ENCODE peak calls at places on chromosome 17, in seven cellular contexts. One of them, this sample, is unnamed.

GRCh38 chr17:12627177-12627629 is 38.5 kb upstream of the MYOCD start:
- DNase-seq in pancreas: no peak
- DNase-seq in dorsolateral prefrontal cortex: no peak
- DNase-seq in colonic mucosa: no peak
- DNase-seq in RWPE1: peak; percentile 4
- DNase-seq in HCT116: no peak
- DNase-seq in tibial nerve: peak; percentile 49
- DNase-seq in this sample: no peak

GRCh38 chr17:39152134-39152884 is 872 bp upstream of the PLXDC1 start:
- DNase-seq in pancreas: no peak
- DNase-seq in dorsolateral prefrontal cortex: no peak
- DNase-seq in colonic mucosa: peak; percentile 40
- DNase-seq in RWPE1: no peak
- DNase-seq in HCT116: peak; percentile 28
- DNase-seq in tibial nerve: peak; percentile 41
- DNase-seq in this sample: peak; percentile 66

GRCh38 chr17:63405741-63406261 is 40.3 kb downstream of the CYB561 start:
- DNase-seq in pancreas: no peak
- DNase-seq in dorsolateral prefrontal cortex: no peak
- DNase-seq in colonic mucosa: no peak
- DNase-seq in RWPE1: peak; percentile 53
- DNase-seq in HCT116: peak; percentile 62
- DNase-seq in tibial nerve: peak; percentile 42
- DNase-seq in this sample: no peak

GRCh38 chr17:15882058-15882720 is 62.7 kb upstream of the ADORA2B start:
- DNase-seq in pancreas: no peak
- DNase-seq in dorsolateral prefrontal cortex: no peak
- DNase-seq in colonic mucosa: no peak
- DNase-seq in RWPE1: no peak
- DNase-seq in HCT116: no peak
- DNase-seq in tibial nerve: no peak
- DNase-seq in this sample: no peak

GRCh38 chr17:20184977-20185619 is 175.9 kb downstream of the SPECC1 start:
- DNase-seq in pancreas: no peak
- DNase-seq in dorsolateral prefrontal cortex: no peak
- DNase-seq in colonic mucosa: no peak
- DNase-seq in RWPE1: no peak
- DNase-seq in HCT116: no peak
- DNase-seq in tibial nerve: no peak
- DNase-seq in this sample: no peak

GRCh38 chr17:1820518-1821252 is 9.0 kb downstream of the SMYD4 start:
- DNase-seq in pancreas: no peak
- DNase-seq in dorsolateral prefrontal cortex: no peak
- DNase-seq in colonic mucosa: no peak
- DNase-seq in RWPE1: no peak
- DNase-seq in HCT116: no peak
- DNase-seq in tibial nerve: no peak
- DNase-seq in this sample: no peak

GRCh38 chr17:28372203-28372944 is 880 bp downstream of the SARM1 start:
- DNase-seq in pancreas: peak; percentile 74
- DNase-seq in dorsolateral prefrontal cortex: no peak
- DNase-seq in colonic mucosa: no peak
- DNase-seq in RWPE1: no peak
- DNase-seq in HCT116: no peak
- DNase-seq in tibial nerve: no peak
- DNase-seq in this sample: no peak

GRCh38 chr17:15944720-15945492 is at the start of gene ADORA2B:
- DNase-seq in pancreas: peak; percentile 86
- DNase-seq in dorsolateral prefrontal cortex: no peak
- DNase-seq in colonic mucosa: peak; percentile 75
- DNase-seq in RWPE1: peak; percentile 71
- DNase-seq in HCT116: no peak
- DNase-seq in tibial nerve: no peak
- DNase-seq in this sample: peak; percentile 35

GRCh38 chr17:28737770-28738679 is 5.8 kb upstream of the TRAF4 start:
- DNase-seq in pancreas: peak; percentile 63
- DNase-seq in dorsolateral prefrontal cortex: no peak
- DNase-seq in colonic mucosa: peak; percentile 60
- DNase-seq in RWPE1: no peak
- DNase-seq in HCT116: no peak
- DNase-seq in tibial nerve: no peak
- DNase-seq in this sample: no peak

GRCh38 chr17:37225458-37225857 is 150.3 kb upstream of the C17orf78 start:
- DNase-seq in pancreas: no peak
- DNase-seq in dorsolateral prefrontal cortex: no peak
- DNase-seq in colonic mucosa: no peak
- DNase-seq in RWPE1: no peak
- DNase-seq in HCT116: no peak
- DNase-seq in tibial nerve: no peak
- DNase-seq in this sample: no peak

GRCh38 chr17:12320286-12320685 is 299.6 kb downstream of the MAP2K4 start:
- DNase-seq in pancreas: no peak
- DNase-seq in dorsolateral prefrontal cortex: no peak
- DNase-seq in colonic mucosa: no peak
- DNase-seq in RWPE1: no peak
- DNase-seq in HCT116: no peak
- DNase-seq in tibial nerve: no peak
- DNase-seq in this sample: no peak

GRCh38 chr17:82795615-82796014 is 43.8 kb downstream of the TBCD start:
- DNase-seq in pancreas: no peak
- DNase-seq in dorsolateral prefrontal cortex: no peak
- DNase-seq in colonic mucosa: peak; percentile 63
- DNase-seq in RWPE1: no peak
- DNase-seq in HCT116: no peak
- DNase-seq in tibial nerve: no peak
- DNase-seq in this sample: no peak

DNA sequence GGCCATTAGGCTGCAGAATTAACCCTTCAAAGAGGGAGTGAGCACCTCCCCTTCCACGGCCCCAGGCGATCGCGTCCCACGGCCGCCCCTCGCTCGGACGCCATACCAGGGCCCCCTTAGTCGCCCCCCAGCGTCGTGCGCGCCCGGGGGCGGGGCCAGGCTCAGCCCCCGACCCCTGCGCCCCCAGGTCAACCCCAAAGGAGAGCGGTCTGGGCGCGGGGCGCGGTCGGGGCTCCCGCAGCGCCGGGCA is 367 bp downstream of the ZBTB4 start:
- DNase-seq in pancreas: no peak
- DNase-seq in dorsolateral prefrontal cortex: no peak
- DNase-seq in colonic mucosa: no peak
- DNase-seq in RWPE1: no peak
- DNase-seq in HCT116: no peak
- DNase-seq in tibial nerve: no peak
- DNase-seq in this sample: peak; percentile 53
- H3K27ac ChIP-seq in pancreas: peak overlapping the region; percentile 99
- H3K27ac ChIP-seq in dorsolateral prefrontal cortex: peak overlapping the region; percentile 100
- H3K27ac ChIP-seq in colonic mucosa: peak overlapping the region; percentile 96
- H3K27ac ChIP-seq in RWPE1: peak overlapping the region; percentile 99
- H3K27ac ChIP-seq in HCT116: peak overlapping the region; percentile 87
- H3K27ac ChIP-seq in tibial nerve: peak overlapping the region; percentile 100
- H3K27ac ChIP-seq in this sample: peak overlapping the region; percentile 98

DNA sequence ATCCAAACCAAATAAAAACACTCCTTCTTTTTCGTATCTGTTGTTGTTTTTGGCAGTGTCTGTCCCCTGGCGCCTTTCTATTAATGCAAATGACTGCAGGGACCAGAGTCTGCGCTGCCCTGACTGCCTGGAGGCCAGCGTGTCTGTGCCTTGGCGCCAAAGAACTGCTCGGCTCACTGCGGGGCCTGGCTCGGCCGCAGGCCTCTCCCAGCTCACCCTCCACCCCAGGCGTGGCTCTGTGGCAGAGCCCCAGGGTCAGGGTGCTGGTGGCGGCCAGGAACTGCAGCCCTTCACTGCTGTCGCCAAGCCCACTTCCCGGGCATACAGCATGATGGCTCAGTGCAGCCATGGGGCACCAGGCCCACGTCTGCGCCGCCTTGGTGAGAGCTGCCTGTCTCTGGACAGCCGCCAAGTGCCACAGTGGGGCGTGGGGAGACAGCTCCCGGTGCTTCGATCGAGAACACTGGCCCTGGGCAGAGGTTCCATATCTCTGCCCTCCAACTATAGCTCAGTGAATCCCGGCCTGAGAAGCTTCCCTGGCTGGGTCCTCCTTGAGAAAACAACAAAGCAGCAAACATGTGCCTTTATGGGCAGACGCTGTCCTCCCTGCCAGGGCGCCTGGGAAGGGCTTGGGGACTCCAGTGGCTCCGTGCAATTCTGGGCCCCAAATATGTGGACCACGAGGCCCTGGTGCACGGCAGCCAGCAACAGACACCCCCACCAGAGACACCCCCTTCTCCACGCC is 11.1 kb downstream of the CANT1 start:
- DNase-seq in pancreas: peak; percentile 80
- DNase-seq in dorsolateral prefrontal cortex: no peak
- DNase-seq in colonic mucosa: peak; percentile 88
- DNase-seq in RWPE1: no peak
- DNase-seq in HCT116: no peak
- DNase-seq in tibial nerve: no peak
- DNase-seq in this sample: no peak
- H3K27ac ChIP-seq in pancreas: no peak overlapping the region
- H3K27ac ChIP-seq in dorsolateral prefrontal cortex: peak overlapping the region; percentile 44
- H3K27ac ChIP-seq in colonic mucosa: peak overlapping the region; percentile 87
- H3K27ac ChIP-seq in RWPE1: peak overlapping the region; percentile 59
- H3K27ac ChIP-seq in HCT116: no peak overlapping the region
- H3K27ac ChIP-seq in tibial nerve: peak overlapping the region; percentile 66
- H3K27ac ChIP-seq in this sample: no peak overlapping the region

DNA sequence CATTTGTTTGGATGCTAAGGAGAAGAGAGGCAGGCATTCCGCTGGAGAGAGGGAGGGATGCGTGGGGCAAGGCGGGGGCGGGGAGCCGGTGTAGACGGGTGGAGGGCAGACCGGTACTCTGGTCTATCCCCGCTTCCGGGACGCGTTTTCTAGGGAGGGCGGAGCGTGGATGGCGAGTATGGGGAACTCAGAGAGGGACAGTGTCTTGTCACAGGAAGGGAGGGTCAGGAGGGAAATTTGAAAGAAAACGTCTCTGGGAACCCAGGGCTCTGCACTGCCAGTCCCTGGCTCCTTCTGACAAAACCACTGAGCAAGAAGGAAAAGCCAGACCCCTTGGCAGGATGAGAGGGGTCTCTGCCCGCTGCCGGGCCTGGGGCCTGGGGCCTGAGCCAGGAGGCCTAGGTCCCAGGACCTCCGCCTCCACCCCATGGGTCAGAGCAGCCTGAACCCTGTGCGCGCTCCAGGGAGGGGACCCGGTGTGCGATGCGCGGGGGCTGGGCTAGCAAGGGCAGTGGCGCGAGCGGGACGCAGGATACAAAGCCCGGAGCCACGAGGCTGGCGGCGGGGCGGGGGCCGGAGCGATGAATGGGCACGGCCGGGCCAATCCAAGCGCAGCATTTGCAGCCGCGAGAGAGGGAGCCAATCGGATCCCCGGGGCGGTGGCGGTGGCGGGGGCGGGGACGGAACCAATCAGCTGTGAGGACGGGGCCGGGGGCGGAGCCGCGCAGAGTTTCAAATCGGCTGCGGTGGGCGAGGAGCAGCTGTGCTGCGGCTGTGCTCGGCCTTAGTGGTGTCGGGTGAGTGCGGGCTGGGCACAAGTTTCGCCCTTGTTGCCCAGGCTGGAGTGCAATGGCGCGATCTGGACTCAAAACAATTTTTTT is at the start of gene PIMREG:
- DNase-seq in pancreas: peak; percentile 95
- DNase-seq in dorsolateral prefrontal cortex: peak; percentile 96
- DNase-seq in colonic mucosa: peak; percentile 97
- DNase-seq in RWPE1: peak; percentile 99
- DNase-seq in HCT116: peak; percentile 82
- DNase-seq in tibial nerve: peak; percentile 89
- DNase-seq in this sample: peak; percentile 88
- H3K27ac ChIP-seq in pancreas: peak within 1 kb of the TSS; percentile 4
- H3K27ac ChIP-seq in dorsolateral prefrontal cortex: peak within 1 kb of the TSS; percentile 2
- H3K27ac ChIP-seq in colonic mucosa: peak within 1 kb of the TSS; percentile 79
- H3K27ac ChIP-seq in RWPE1: peak within 1 kb of the TSS; percentile 94
- H3K27ac ChIP-seq in HCT116: peak within 1 kb of the TSS; percentile 86
- H3K27ac ChIP-seq in tibial nerve: no peak within 1 kb of the TSS
- H3K27ac ChIP-seq in this sample: no peak within 1 kb of the TSS

GRCh38 chr17:45086346-45086745 is 25.2 kb downstream of the NMT1 start:
- DNase-seq in pancreas: no peak
- DNase-seq in dorsolateral prefrontal cortex: no peak
- DNase-seq in colonic mucosa: no peak
- DNase-seq in RWPE1: no peak
- DNase-seq in HCT116: no peak
- DNase-seq in tibial nerve: no peak
- DNase-seq in this sample: no peak
- H3K27ac ChIP-seq in pancreas: no peak overlapping the region
- H3K27ac ChIP-seq in dorsolateral prefrontal cortex: peak overlapping the region; percentile 28
- H3K27ac ChIP-seq in colonic mucosa: no peak overlapping the region
- H3K27ac ChIP-seq in RWPE1: peak overlapping the region; percentile 93
- H3K27ac ChIP-seq in HCT116: no peak overlapping the region
- H3K27ac ChIP-seq in tibial nerve: no peak overlapping the region
- H3K27ac ChIP-seq in this sample: peak overlapping the region; percentile 40

GRCh38 chr17:75995385-75995925 is 5.2 kb upstream of the CDK3 start:
- DNase-seq in pancreas: peak; percentile 21
- DNase-seq in dorsolateral prefrontal cortex: no peak
- DNase-seq in colonic mucosa: no peak
- DNase-seq in RWPE1: no peak
- DNase-seq in HCT116: no peak
- DNase-seq in tibial nerve: no peak
- DNase-seq in this sample: no peak
- H3K27ac ChIP-seq in pancreas: no peak overlapping the region
- H3K27ac ChIP-seq in dorsolateral prefrontal cortex: no peak overlapping the region
- H3K27ac ChIP-seq in colonic mucosa: peak overlapping the region; percentile 90
- H3K27ac ChIP-seq in RWPE1: peak overlapping the region; percentile 78
- H3K27ac ChIP-seq in HCT116: no peak overlapping the region
- H3K27ac ChIP-seq in tibial nerve: no peak overlapping the region
- H3K27ac ChIP-seq in this sample: no peak overlapping the region

GRCh38 chr17:74362811-74363498 is 1.3 kb upstream of the BTBD17 start:
- DNase-seq in pancreas: peak; percentile 60
- DNase-seq in dorsolateral prefrontal cortex: peak; percentile 55
- DNase-seq in colonic mucosa: no peak
- DNase-seq in RWPE1: no peak
- DNase-seq in HCT116: no peak
- DNase-seq in tibial nerve: no peak
- DNase-seq in this sample: peak; percentile 22
- H3K27ac ChIP-seq in pancreas: no peak overlapping the region
- H3K27ac ChIP-seq in dorsolateral prefrontal cortex: peak overlapping the region; percentile 41
- H3K27ac ChIP-seq in colonic mucosa: no peak overlapping the region
- H3K27ac ChIP-seq in RWPE1: no peak overlapping the region
- H3K27ac ChIP-seq in HCT116: no peak overlapping the region
- H3K27ac ChIP-seq in tibial nerve: no peak overlapping the region
- H3K27ac ChIP-seq in this sample: peak overlapping the region; percentile 67

GRCh38 chr17:43434902-43435319 is 36.1 kb downstream of the ARL4D start:
- DNase-seq in pancreas: no peak
- DNase-seq in dorsolateral prefrontal cortex: no peak
- DNase-seq in colonic mucosa: no peak
- DNase-seq in RWPE1: no peak
- DNase-seq in HCT116: peak; percentile 97
- DNase-seq in tibial nerve: no peak
- DNase-seq in this sample: no peak
- H3K27ac ChIP-seq in pancreas: no peak overlapping the region
- H3K27ac ChIP-seq in dorsolateral prefrontal cortex: no peak overlapping the region
- H3K27ac ChIP-seq in colonic mucosa: no peak overlapping the region
- H3K27ac ChIP-seq in RWPE1: peak overlapping the region; percentile 66
- H3K27ac ChIP-seq in HCT116: peak overlapping the region; percentile 39
- H3K27ac ChIP-seq in tibial nerve: no peak overlapping the region
- H3K27ac ChIP-seq in this sample: no peak overlapping the region

DNA sequence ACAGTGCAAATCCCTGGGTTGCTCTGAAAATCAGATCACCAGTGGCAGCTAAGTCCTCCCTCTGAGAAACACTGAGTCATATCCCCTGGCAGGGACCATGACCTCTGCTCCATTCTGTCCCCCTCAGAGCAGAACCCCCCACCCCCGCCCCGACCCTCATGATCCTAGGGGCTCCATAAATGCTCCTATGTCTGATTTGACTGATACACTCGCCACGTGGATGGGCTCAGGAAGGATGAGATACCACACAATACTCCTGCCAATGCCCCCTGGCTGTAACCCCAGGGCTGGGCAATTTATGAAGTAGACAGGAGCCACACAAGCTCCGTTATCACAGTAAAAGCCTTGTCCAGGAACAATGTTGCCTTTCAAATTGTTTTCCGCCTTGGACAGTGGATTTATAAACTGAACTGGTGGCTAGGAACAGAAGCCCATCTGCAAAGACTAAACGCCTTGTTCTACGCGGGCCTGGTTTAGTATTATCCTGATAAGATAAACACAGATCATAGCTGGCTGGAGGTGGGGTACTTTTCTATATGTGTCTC is 394.8 kb downstream of the SLC39A11 start:
- DNase-seq in pancreas: no peak
- DNase-seq in dorsolateral prefrontal cortex: peak; percentile 73
- DNase-seq in colonic mucosa: no peak
- DNase-seq in RWPE1: no peak
- DNase-seq in HCT116: no peak
- DNase-seq in tibial nerve: no peak
- DNase-seq in this sample: no peak
- H3K27ac ChIP-seq in pancreas: peak overlapping the region; percentile 31
- H3K27ac ChIP-seq in dorsolateral prefrontal cortex: no peak overlapping the region
- H3K27ac ChIP-seq in colonic mucosa: no peak overlapping the region
- H3K27ac ChIP-seq in RWPE1: no peak overlapping the region
- H3K27ac ChIP-seq in HCT116: no peak overlapping the region
- H3K27ac ChIP-seq in tibial nerve: peak overlapping the region; percentile 67
- H3K27ac ChIP-seq in this sample: no peak overlapping the region